ENCODE peak calls at places on chromosomes 12 and 14, in five cellular contexts. One of them, this sample, is unnamed. For H3K27me3, the result is how much of the 10 kb centered on the place peaks cover.

GRCh38 chr14:65783101-65783500 is 370.6 kb downstream of the FUT8 start:
- DNase-seq in body of pancreas: no peak
- DNase-seq in CD8-positive, alpha-beta memory T cell: no peak
- DNase-seq in left ventricle myocardium inferior: no peak
- DNase-seq in tibial artery: no peak
- DNase-seq in this sample: no peak

GRCh38 chr14:24098927-24099813 is 5.1 kb downstream of the PCK2 start:
- DNase-seq in body of pancreas: peak
- DNase-seq in CD8-positive, alpha-beta memory T cell: no peak
- DNase-seq in left ventricle myocardium inferior: no peak
- DNase-seq in tibial artery: no peak
- DNase-seq in this sample: no peak

GRCh38 chr14:44607701-44608100 is 100.6 kb upstream of the FSCB start:
- DNase-seq in body of pancreas: no peak
- DNase-seq in CD8-positive, alpha-beta memory T cell: no peak
- DNase-seq in left ventricle myocardium inferior: no peak
- DNase-seq in tibial artery: no peak
- DNase-seq in this sample: no peak

GRCh38 chr14:100533647-100534485 is 53.4 kb downstream of the BEGAIN start:
- DNase-seq in body of pancreas: peak
- DNase-seq in CD8-positive, alpha-beta memory T cell: no peak
- DNase-seq in left ventricle myocardium inferior: peak
- DNase-seq in tibial artery: peak
- DNase-seq in this sample: peak

GRCh38 chr14:71714225-71714624 is 218.0 kb upstream of the RGS6 start:
- DNase-seq in body of pancreas: no peak
- DNase-seq in CD8-positive, alpha-beta memory T cell: no peak
- DNase-seq in left ventricle myocardium inferior: no peak
- DNase-seq in tibial artery: no peak
- DNase-seq in this sample: peak

GRCh38 chr12:21697829-21698630 is 40.4 kb upstream of the LDHB start:
- DNase-seq in body of pancreas: no peak
- DNase-seq in CD8-positive, alpha-beta memory T cell: peak
- DNase-seq in left ventricle myocardium inferior: no peak
- DNase-seq in tibial artery: no peak
- DNase-seq in this sample: peak

GRCh38 chr14:95431199-95432145 is 85.0 kb downstream of the SYNE3 start:
- DNase-seq in body of pancreas: peak
- DNase-seq in CD8-positive, alpha-beta memory T cell: no peak
- DNase-seq in left ventricle myocardium inferior: no peak
- DNase-seq in tibial artery: no peak
- DNase-seq in this sample: peak

GRCh38 chr12:4648099-4648498 is 752 bp downstream of the AKAP3 start:
- DNase-seq in body of pancreas: no peak
- DNase-seq in CD8-positive, alpha-beta memory T cell: no peak
- DNase-seq in left ventricle myocardium inferior: no peak
- DNase-seq in tibial artery: no peak
- DNase-seq in this sample: no peak

GRCh38 chr12:99131761-99132199 is 486.7 kb downstream of the APAF1 start:
- DNase-seq in body of pancreas: peak
- DNase-seq in CD8-positive, alpha-beta memory T cell: no peak
- DNase-seq in left ventricle myocardium inferior: peak
- DNase-seq in tibial artery: no peak
- DNase-seq in this sample: no peak

GRCh38 chr14:60206837-60207533 is 41.8 kb upstream of the DHRS7 start:
- DNase-seq in body of pancreas: no peak
- DNase-seq in CD8-positive, alpha-beta memory T cell: no peak
- DNase-seq in left ventricle myocardium inferior: no peak
- DNase-seq in tibial artery: no peak
- DNase-seq in this sample: no peak

GRCh38 chr12:90909069-90909676 is 45.8 kb downstream of the CCER1 start:
- DNase-seq in body of pancreas: peak
- DNase-seq in CD8-positive, alpha-beta memory T cell: no peak
- DNase-seq in left ventricle myocardium inferior: no peak
- DNase-seq in tibial artery: no peak
- DNase-seq in this sample: peak

GRCh38 chr14:69423279-69423678 is 24.8 kb downstream of the SLC39A9 start:
- DNase-seq in body of pancreas: no peak
- DNase-seq in CD8-positive, alpha-beta memory T cell: no peak
- DNase-seq in left ventricle myocardium inferior: no peak
- DNase-seq in tibial artery: no peak
- DNase-seq in this sample: no peak

GRCh38 chr12:14275886-14276285 is 89.6 kb upstream of the ATF7IP start:
- DNase-seq in body of pancreas: no peak
- DNase-seq in CD8-positive, alpha-beta memory T cell: no peak
- DNase-seq in left ventricle myocardium inferior: no peak
- DNase-seq in tibial artery: no peak
- DNase-seq in this sample: no peak

GRCh38 chr12:123571343-123571813 is 13.0 kb upstream of the TMED2 start:
- DNase-seq in body of pancreas: peak
- DNase-seq in CD8-positive, alpha-beta memory T cell: no peak
- DNase-seq in left ventricle myocardium inferior: peak
- DNase-seq in tibial artery: peak
- DNase-seq in this sample: peak

GRCh38 chr12:109612003-109612402 is 38.4 kb downstream of the MVK start:
- DNase-seq in body of pancreas: no peak
- DNase-seq in CD8-positive, alpha-beta memory T cell: no peak
- DNase-seq in left ventricle myocardium inferior: no peak
- DNase-seq in tibial artery: no peak
- DNase-seq in this sample: no peak

GRCh38 chr12:1077036-1077803 is 86.2 kb downstream of the ERC1 start:
- DNase-seq in body of pancreas: no peak
- DNase-seq in CD8-positive, alpha-beta memory T cell: no peak
- DNase-seq in left ventricle myocardium inferior: no peak
- DNase-seq in tibial artery: no peak
- DNase-seq in this sample: no peak

GRCh38 chr12:6295187-6295811 is 15.2 kb upstream of the PLEKHG6 start:
- DNase-seq in body of pancreas: peak
- DNase-seq in CD8-positive, alpha-beta memory T cell: no peak
- DNase-seq in left ventricle myocardium inferior: no peak
- DNase-seq in tibial artery: no peak
- DNase-seq in this sample: peak

GRCh38 chr12:94586589-94587259 is 63.6 kb downstream of the TMCC3 start:
- DNase-seq in body of pancreas: no peak
- DNase-seq in CD8-positive, alpha-beta memory T cell: no peak
- DNase-seq in left ventricle myocardium inferior: no peak
- DNase-seq in tibial artery: no peak
- DNase-seq in this sample: no peak

GRCh38 chr12:46201284-46201789 is 67.5 kb downstream of the SLC38A1 start:
- DNase-seq in body of pancreas: peak
- DNase-seq in CD8-positive, alpha-beta memory T cell: no peak
- DNase-seq in left ventricle myocardium inferior: no peak
- DNase-seq in tibial artery: no peak
- DNase-seq in this sample: no peak

GRCh38 chr12:119258149-119258548 is 76.4 kb upstream of the CCDC60 start:
- DNase-seq in body of pancreas: no peak
- DNase-seq in CD8-positive, alpha-beta memory T cell: no peak
- DNase-seq in left ventricle myocardium inferior: no peak
- DNase-seq in tibial artery: no peak
- DNase-seq in this sample: no peak

GRCh38 chr12:129201029-129201428 is 347.8 kb downstream of the GLT1D1 start:
- DNase-seq in body of pancreas: no peak
- DNase-seq in CD8-positive, alpha-beta memory T cell: no peak
- DNase-seq in left ventricle myocardium inferior: no peak
- DNase-seq in tibial artery: no peak
- DNase-seq in this sample: no peak

GRCh38 chr12:94710933-94711332 is 60.6 kb upstream of the TMCC3 start:
- DNase-seq in body of pancreas: peak
- DNase-seq in CD8-positive, alpha-beta memory T cell: peak
- DNase-seq in left ventricle myocardium inferior: no peak
- DNase-seq in tibial artery: no peak
- DNase-seq in this sample: peak

GRCh38 chr14:75044760-75045159 is 6.5 kb downstream of the MLH3 start:
- DNase-seq in body of pancreas: no peak
- DNase-seq in CD8-positive, alpha-beta memory T cell: no peak
- DNase-seq in left ventricle myocardium inferior: no peak
- DNase-seq in tibial artery: no peak
- DNase-seq in this sample: no peak

GRCh38 chr12:2490746-2491145 is 304.0 kb upstream of the FKBP4 start:
- DNase-seq in body of pancreas: no peak
- DNase-seq in CD8-positive, alpha-beta memory T cell: no peak
- DNase-seq in left ventricle myocardium inferior: no peak
- DNase-seq in tibial artery: no peak
- DNase-seq in this sample: no peak

GRCh38 chr12:9750276-9751203 is 10.2 kb downstream of the CD69 start:
- DNase-seq in body of pancreas: peak
- DNase-seq in CD8-positive, alpha-beta memory T cell: peak
- DNase-seq in left ventricle myocardium inferior: no peak
- DNase-seq in tibial artery: peak
- DNase-seq in this sample: peak

GRCh38 chr12:22729898-22730443 is 105.0 kb downstream of the ETNK1 start:
- DNase-seq in body of pancreas: no peak
- DNase-seq in CD8-positive, alpha-beta memory T cell: no peak
- DNase-seq in left ventricle myocardium inferior: no peak
- DNase-seq in tibial artery: no peak
- DNase-seq in this sample: peak

GRCh38 chr14:58864751-58865519 is 227.2 kb downstream of the DACT1 start:
- DNase-seq in body of pancreas: no peak
- DNase-seq in CD8-positive, alpha-beta memory T cell: no peak
- DNase-seq in left ventricle myocardium inferior: no peak
- DNase-seq in tibial artery: no peak
- DNase-seq in this sample: peak

GRCh38 chr12:28645436-28645835 is 455.2 kb downstream of the CCDC91 start:
- DNase-seq in body of pancreas: no peak
- DNase-seq in CD8-positive, alpha-beta memory T cell: no peak
- DNase-seq in left ventricle myocardium inferior: no peak
- DNase-seq in tibial artery: no peak
- DNase-seq in this sample: no peak

GRCh38 chr14:50804181-50804721 is 26.7 kb downstream of the NIN start:
- DNase-seq in body of pancreas: no peak
- DNase-seq in CD8-positive, alpha-beta memory T cell: no peak
- DNase-seq in left ventricle myocardium inferior: no peak
- DNase-seq in tibial artery: no peak
- DNase-seq in this sample: no peak

GRCh38 chr12:24363177-24363754 is 413.8 kb upstream of the SOX5 start:
- DNase-seq in body of pancreas: peak
- DNase-seq in CD8-positive, alpha-beta memory T cell: no peak
- DNase-seq in left ventricle myocardium inferior: peak
- DNase-seq in tibial artery: no peak
- DNase-seq in this sample: no peak

GRCh38 chr12:120757226-120757742 is 31.7 kb downstream of the ACADS start:
- DNase-seq in body of pancreas: no peak
- DNase-seq in CD8-positive, alpha-beta memory T cell: no peak
- DNase-seq in left ventricle myocardium inferior: no peak
- DNase-seq in tibial artery: no peak
- DNase-seq in this sample: no peak

DNA sequence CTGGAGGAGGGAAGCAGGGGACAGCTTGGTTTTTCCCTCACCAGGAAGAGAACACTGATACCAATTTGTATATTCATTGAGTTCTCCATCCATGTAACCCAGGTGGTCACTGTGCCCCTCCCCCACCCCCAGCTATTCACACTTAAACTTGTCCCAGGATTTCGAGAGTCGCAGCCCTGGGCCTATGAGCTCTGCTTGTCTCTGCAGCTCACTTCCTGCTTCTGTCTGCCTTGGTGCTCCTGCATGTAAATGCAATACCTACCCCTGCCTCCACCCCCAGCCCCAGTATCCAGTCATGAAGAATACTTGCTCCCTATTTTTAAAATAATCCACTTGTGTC is 452.2 kb downstream of the BCL11B start:
- DNase-seq in body of pancreas: peak
- DNase-seq in CD8-positive, alpha-beta memory T cell: no peak
- DNase-seq in left ventricle myocardium inferior: no peak
- DNase-seq in tibial artery: no peak
- DNase-seq in this sample: no peak
- H3K27me3 ChIP-seq in body of pancreas: under half
- H3K27me3 ChIP-seq in CD8-positive, alpha-beta memory T cell: under half
- H3K27me3 ChIP-seq in left ventricle myocardium inferior: half or more
- H3K27me3 ChIP-seq in tibial artery: under half
- H3K27me3 ChIP-seq in this sample: under half

GRCh38 chr12:53737494-53737808 is 10.2 kb upstream of the CALCOCO1 start:
- DNase-seq in body of pancreas: no peak
- DNase-seq in CD8-positive, alpha-beta memory T cell: no peak
- DNase-seq in left ventricle myocardium inferior: no peak
- DNase-seq in tibial artery: no peak
- DNase-seq in this sample: no peak
- H3K27me3 ChIP-seq in body of pancreas: under half
- H3K27me3 ChIP-seq in CD8-positive, alpha-beta memory T cell: under half
- H3K27me3 ChIP-seq in left ventricle myocardium inferior: half or more
- H3K27me3 ChIP-seq in tibial artery: under half
- H3K27me3 ChIP-seq in this sample: half or more

GRCh38 chr14:22489957-22490950 is 98.8 kb downstream of the DAD1 start:
- DNase-seq in body of pancreas: no peak
- DNase-seq in CD8-positive, alpha-beta memory T cell: no peak
- DNase-seq in left ventricle myocardium inferior: no peak
- DNase-seq in tibial artery: no peak
- DNase-seq in this sample: no peak

GRCh38 chr14:22488522-22489246 is 100.3 kb downstream of the DAD1 start:
- DNase-seq in body of pancreas: no peak
- DNase-seq in CD8-positive, alpha-beta memory T cell: no peak
- DNase-seq in left ventricle myocardium inferior: no peak
- DNase-seq in tibial artery: no peak
- DNase-seq in this sample: no peak

GRCh38 chr14:22489247-22489551 is 99.8 kb downstream of the DAD1 start:
- DNase-seq in body of pancreas: no peak
- DNase-seq in CD8-positive, alpha-beta memory T cell: no peak
- DNase-seq in left ventricle myocardium inferior: no peak
- DNase-seq in tibial artery: no peak
- DNase-seq in this sample: no peak

GRCh38 chr14:22487401-22487800 is 101.6 kb downstream of the DAD1 start:
- DNase-seq in body of pancreas: no peak
- DNase-seq in CD8-positive, alpha-beta memory T cell: no peak
- DNase-seq in left ventricle myocardium inferior: no peak
- DNase-seq in tibial artery: no peak
- DNase-seq in this sample: no peak

DNA sequence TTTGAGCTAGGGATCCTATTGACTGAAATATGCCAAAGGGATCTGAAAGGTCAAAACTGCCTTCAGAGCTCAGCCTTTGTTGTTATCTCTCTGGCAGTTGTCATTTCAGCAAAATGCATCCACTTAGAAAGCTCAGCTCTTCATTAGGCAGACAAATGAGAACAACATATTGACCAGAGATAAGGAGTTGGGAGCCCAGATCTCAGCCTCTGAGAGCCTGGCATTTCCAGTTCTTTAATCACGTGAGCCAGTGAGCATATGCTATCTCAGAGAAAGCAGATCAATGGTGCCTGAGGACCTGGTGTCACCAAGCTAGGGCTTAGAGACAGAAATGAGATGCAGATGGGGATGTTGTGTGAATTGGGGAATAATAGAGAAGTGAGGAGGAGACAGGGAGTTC is 101.1 kb downstream of the DAD1 start:
- DNase-seq in body of pancreas: no peak
- DNase-seq in CD8-positive, alpha-beta memory T cell: no peak
- DNase-seq in left ventricle myocardium inferior: no peak
- DNase-seq in tibial artery: no peak
- DNase-seq in this sample: no peak
- H3K27me3 ChIP-seq in body of pancreas: under half
- H3K27me3 ChIP-seq in CD8-positive, alpha-beta memory T cell: under half
- H3K27me3 ChIP-seq in left ventricle myocardium inferior: under half
- H3K27me3 ChIP-seq in tibial artery: under half
- H3K27me3 ChIP-seq in this sample: under half

DNA sequence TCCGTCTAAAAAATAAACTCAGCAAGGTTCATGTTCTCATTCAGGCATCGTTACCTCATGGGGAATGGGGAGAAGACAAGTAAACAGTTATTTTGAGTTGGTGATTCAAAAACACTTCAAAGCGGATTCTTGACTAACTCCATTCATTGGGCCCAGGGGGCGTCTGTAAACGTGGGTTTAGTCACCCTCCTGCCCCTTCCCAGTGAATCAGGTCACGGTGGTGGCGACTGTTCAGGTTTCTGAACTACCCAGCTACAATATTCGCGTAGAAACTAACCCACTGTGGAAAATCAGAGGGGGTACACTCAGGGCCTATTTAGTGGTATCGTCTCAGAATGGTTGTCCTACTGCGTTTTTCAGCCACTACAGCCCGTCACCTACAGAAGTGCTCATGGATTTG is 15.2 kb downstream of the OR6S1 start:
- DNase-seq in body of pancreas: no peak
- DNase-seq in CD8-positive, alpha-beta memory T cell: peak
- DNase-seq in left ventricle myocardium inferior: no peak
- DNase-seq in tibial artery: no peak
- DNase-seq in this sample: no peak
- H3K27me3 ChIP-seq in body of pancreas: under half
- H3K27me3 ChIP-seq in CD8-positive, alpha-beta memory T cell: under half
- H3K27me3 ChIP-seq in left ventricle myocardium inferior: under half
- H3K27me3 ChIP-seq in tibial artery: under half
- H3K27me3 ChIP-seq in this sample: half or more